ENCODE peak calls at places on chromosome 22, in six cellular contexts. One of them, this sample, is unnamed.
A peak's percentile ranks its signal among the peaks of the same experiment; 100 is the strongest.

GRCh38 chr22:36853407-36854099 is 7.3 kb upstream of the NCF4 start:
- DNase-seq in PC-3: peak; percentile 62
- DNase-seq in NCI-H774: peak; percentile 0
- DNase-seq in AG09309: no peak
- DNase-seq in stimulated activated CD8-positive, alpha-beta memory T cell treated with anti-CD3 and anti-CD28 coated beads, Interleukin-15, amount 100 ng/mL, for 4 hours: peak; percentile 71
- DNase-seq in fibroblast of the conjunctiva: no peak
- DNase-seq in this sample: no peak

GRCh38 chr22:47160781-47161520 is 398.5 kb downstream of the TBC1D22A start:
- DNase-seq in PC-3: no peak
- DNase-seq in NCI-H774: no peak
- DNase-seq in AG09309: no peak
- DNase-seq in stimulated activated CD8-positive, alpha-beta memory T cell treated with anti-CD3 and anti-CD28 coated beads, Interleukin-15, amount 100 ng/mL, for 4 hours: no peak
- DNase-seq in fibroblast of the conjunctiva: no peak
- DNase-seq in this sample: no peak

GRCh38 chr22:18978506-18978905 is 42.4 kb upstream of the PRODH start:
- DNase-seq in PC-3: no peak
- DNase-seq in NCI-H774: no peak
- DNase-seq in AG09309: no peak
- DNase-seq in stimulated activated CD8-positive, alpha-beta memory T cell treated with anti-CD3 and anti-CD28 coated beads, Interleukin-15, amount 100 ng/mL, for 4 hours: no peak
- DNase-seq in fibroblast of the conjunctiva: no peak
- DNase-seq in this sample: no peak

GRCh38 chr22:39727541-39727940 is 157.0 kb downstream of the CACNA1I start:
- DNase-seq in PC-3: peak; percentile 35
- DNase-seq in NCI-H774: no peak
- DNase-seq in AG09309: no peak
- DNase-seq in stimulated activated CD8-positive, alpha-beta memory T cell treated with anti-CD3 and anti-CD28 coated beads, Interleukin-15, amount 100 ng/mL, for 4 hours: no peak
- DNase-seq in fibroblast of the conjunctiva: no peak
- DNase-seq in this sample: no peak

GRCh38 chr22:42564699-42565098 is 10.9 kb downstream of the SERHL2 start:
- DNase-seq in PC-3: no peak
- DNase-seq in NCI-H774: no peak
- DNase-seq in AG09309: no peak
- DNase-seq in stimulated activated CD8-positive, alpha-beta memory T cell treated with anti-CD3 and anti-CD28 coated beads, Interleukin-15, amount 100 ng/mL, for 4 hours: no peak
- DNase-seq in fibroblast of the conjunctiva: no peak
- DNase-seq in this sample: no peak

GRCh38 chr22:23213581-23214341 is 33.5 kb downstream of the BCR start:
- DNase-seq in PC-3: no peak
- DNase-seq in NCI-H774: no peak
- DNase-seq in AG09309: no peak
- DNase-seq in stimulated activated CD8-positive, alpha-beta memory T cell treated with anti-CD3 and anti-CD28 coated beads, Interleukin-15, amount 100 ng/mL, for 4 hours: no peak
- DNase-seq in fibroblast of the conjunctiva: no peak
- DNase-seq in this sample: no peak

GRCh38 chr22:32994921-32995320 is 63.3 kb downstream of the SYN3 start:
- DNase-seq in PC-3: no peak
- DNase-seq in NCI-H774: no peak
- DNase-seq in AG09309: no peak
- DNase-seq in stimulated activated CD8-positive, alpha-beta memory T cell treated with anti-CD3 and anti-CD28 coated beads, Interleukin-15, amount 100 ng/mL, for 4 hours: no peak
- DNase-seq in fibroblast of the conjunctiva: no peak
- DNase-seq in this sample: no peak

GRCh38 chr22:37298748-37299495 is 16.6 kb downstream of the CYTH4 start:
- DNase-seq in PC-3: no peak
- DNase-seq in NCI-H774: no peak
- DNase-seq in AG09309: no peak
- DNase-seq in stimulated activated CD8-positive, alpha-beta memory T cell treated with anti-CD3 and anti-CD28 coated beads, Interleukin-15, amount 100 ng/mL, for 4 hours: no peak
- DNase-seq in fibroblast of the conjunctiva: no peak
- DNase-seq in this sample: no peak

GRCh38 chr22:20607157-20607907 is 99.9 kb downstream of the MED15 start:
- DNase-seq in PC-3: no peak
- DNase-seq in NCI-H774: no peak
- DNase-seq in AG09309: no peak
- DNase-seq in stimulated activated CD8-positive, alpha-beta memory T cell treated with anti-CD3 and anti-CD28 coated beads, Interleukin-15, amount 100 ng/mL, for 4 hours: no peak
- DNase-seq in fibroblast of the conjunctiva: no peak
- DNase-seq in this sample: no peak

GRCh38 chr22:39936523-39937145 is 23.6 kb upstream of the TMA7B start:
- DNase-seq in PC-3: no peak
- DNase-seq in NCI-H774: no peak
- DNase-seq in AG09309: no peak
- DNase-seq in stimulated activated CD8-positive, alpha-beta memory T cell treated with anti-CD3 and anti-CD28 coated beads, Interleukin-15, amount 100 ng/mL, for 4 hours: no peak
- DNase-seq in fibroblast of the conjunctiva: no peak
- DNase-seq in this sample: no peak

GRCh38 chr22:17920145-17920605 is 104.2 kb downstream of the MICAL3 start:
- DNase-seq in PC-3: no peak
- DNase-seq in NCI-H774: no peak
- DNase-seq in AG09309: no peak
- DNase-seq in stimulated activated CD8-positive, alpha-beta memory T cell treated with anti-CD3 and anti-CD28 coated beads, Interleukin-15, amount 100 ng/mL, for 4 hours: no peak
- DNase-seq in fibroblast of the conjunctiva: no peak
- DNase-seq in this sample: no peak

GRCh38 chr22:44823396-44823795 is 71.0 kb downstream of the ARHGAP8 start:
- DNase-seq in PC-3: no peak
- DNase-seq in NCI-H774: no peak
- DNase-seq in AG09309: no peak
- DNase-seq in stimulated activated CD8-positive, alpha-beta memory T cell treated with anti-CD3 and anti-CD28 coated beads, Interleukin-15, amount 100 ng/mL, for 4 hours: no peak
- DNase-seq in fibroblast of the conjunctiva: no peak
- DNase-seq in this sample: no peak

GRCh38 chr22:24137595-24137994 is 43.7 kb upstream of the SUSD2 start:
- DNase-seq in PC-3: no peak
- DNase-seq in NCI-H774: no peak
- DNase-seq in AG09309: no peak
- DNase-seq in stimulated activated CD8-positive, alpha-beta memory T cell treated with anti-CD3 and anti-CD28 coated beads, Interleukin-15, amount 100 ng/mL, for 4 hours: no peak
- DNase-seq in fibroblast of the conjunctiva: peak; percentile 55
- DNase-seq in this sample: no peak

GRCh38 chr22:46115388-46115678 is 35.0 kb upstream of the PPARA start:
- DNase-seq in PC-3: no peak
- DNase-seq in NCI-H774: no peak
- DNase-seq in AG09309: no peak
- DNase-seq in stimulated activated CD8-positive, alpha-beta memory T cell treated with anti-CD3 and anti-CD28 coated beads, Interleukin-15, amount 100 ng/mL, for 4 hours: no peak
- DNase-seq in fibroblast of the conjunctiva: no peak
- DNase-seq in this sample: no peak

GRCh38 chr22:31561238-31561887 is 65.0 kb downstream of the SFI1 start:
- DNase-seq in PC-3: peak; percentile 80
- DNase-seq in NCI-H774: peak; percentile 66
- DNase-seq in AG09309: no peak
- DNase-seq in stimulated activated CD8-positive, alpha-beta memory T cell treated with anti-CD3 and anti-CD28 coated beads, Interleukin-15, amount 100 ng/mL, for 4 hours: no peak
- DNase-seq in fibroblast of the conjunctiva: peak; percentile 70
- DNase-seq in this sample: peak; percentile 91

GRCh38 chr22:27997538-27997937 is 78.5 kb upstream of the PITPNB start:
- DNase-seq in PC-3: no peak
- DNase-seq in NCI-H774: no peak
- DNase-seq in AG09309: no peak
- DNase-seq in stimulated activated CD8-positive, alpha-beta memory T cell treated with anti-CD3 and anti-CD28 coated beads, Interleukin-15, amount 100 ng/mL, for 4 hours: no peak
- DNase-seq in fibroblast of the conjunctiva: no peak
- DNase-seq in this sample: no peak

GRCh38 chr22:46933526-46933925 is 171.1 kb downstream of the TBC1D22A start:
- DNase-seq in PC-3: no peak
- DNase-seq in NCI-H774: no peak
- DNase-seq in AG09309: no peak
- DNase-seq in stimulated activated CD8-positive, alpha-beta memory T cell treated with anti-CD3 and anti-CD28 coated beads, Interleukin-15, amount 100 ng/mL, for 4 hours: no peak
- DNase-seq in fibroblast of the conjunctiva: no peak
- DNase-seq in this sample: no peak

GRCh38 chr22:50683086-50683993 is 10.7 kb downstream of the SHANK3 start:
- DNase-seq in PC-3: no peak
- DNase-seq in NCI-H774: no peak
- DNase-seq in AG09309: no peak
- DNase-seq in stimulated activated CD8-positive, alpha-beta memory T cell treated with anti-CD3 and anti-CD28 coated beads, Interleukin-15, amount 100 ng/mL, for 4 hours: no peak
- DNase-seq in fibroblast of the conjunctiva: no peak
- DNase-seq in this sample: no peak

GRCh38 chr22:46001426-46002106 is 24.6 kb upstream of the WNT7B start:
- DNase-seq in PC-3: no peak
- DNase-seq in NCI-H774: peak; percentile 35
- DNase-seq in AG09309: no peak
- DNase-seq in stimulated activated CD8-positive, alpha-beta memory T cell treated with anti-CD3 and anti-CD28 coated beads, Interleukin-15, amount 100 ng/mL, for 4 hours: no peak
- DNase-seq in fibroblast of the conjunctiva: no peak
- DNase-seq in this sample: no peak

GRCh38 chr22:35887296-35887875 is 141.2 kb downstream of the RBFOX2 start:
- DNase-seq in PC-3: peak; percentile 14
- DNase-seq in NCI-H774: no peak
- DNase-seq in AG09309: no peak
- DNase-seq in stimulated activated CD8-positive, alpha-beta memory T cell treated with anti-CD3 and anti-CD28 coated beads, Interleukin-15, amount 100 ng/mL, for 4 hours: no peak
- DNase-seq in fibroblast of the conjunctiva: no peak
- DNase-seq in this sample: no peak

GRCh38 chr22:36081023-36081431 is 52.4 kb upstream of the RBFOX2 start:
- DNase-seq in PC-3: no peak
- DNase-seq in NCI-H774: no peak
- DNase-seq in AG09309: peak; percentile 96
- DNase-seq in stimulated activated CD8-positive, alpha-beta memory T cell treated with anti-CD3 and anti-CD28 coated beads, Interleukin-15, amount 100 ng/mL, for 4 hours: no peak
- DNase-seq in fibroblast of the conjunctiva: peak; percentile 88
- DNase-seq in this sample: no peak

GRCh38 chr22:19611590-19611989 is 87.4 kb upstream of the CLDN5 start:
- DNase-seq in PC-3: no peak
- DNase-seq in NCI-H774: no peak
- DNase-seq in AG09309: no peak
- DNase-seq in stimulated activated CD8-positive, alpha-beta memory T cell treated with anti-CD3 and anti-CD28 coated beads, Interleukin-15, amount 100 ng/mL, for 4 hours: no peak
- DNase-seq in fibroblast of the conjunctiva: no peak
- DNase-seq in this sample: no peak

GRCh38 chr22:41110968-41111367 is 18.6 kb downstream of the EP300 start:
- DNase-seq in PC-3: no peak
- DNase-seq in NCI-H774: no peak
- DNase-seq in AG09309: no peak
- DNase-seq in stimulated activated CD8-positive, alpha-beta memory T cell treated with anti-CD3 and anti-CD28 coated beads, Interleukin-15, amount 100 ng/mL, for 4 hours: no peak
- DNase-seq in fibroblast of the conjunctiva: no peak
- DNase-seq in this sample: no peak

GRCh38 chr22:48650323-48651035 is 1177.2 kb downstream of the BRD1 start:
- DNase-seq in PC-3: no peak
- DNase-seq in NCI-H774: no peak
- DNase-seq in AG09309: no peak
- DNase-seq in stimulated activated CD8-positive, alpha-beta memory T cell treated with anti-CD3 and anti-CD28 coated beads, Interleukin-15, amount 100 ng/mL, for 4 hours: no peak
- DNase-seq in fibroblast of the conjunctiva: no peak
- DNase-seq in this sample: no peak

GRCh38 chr22:32887293-32887692 is 85.8 kb downstream of the TIMP3 start:
- DNase-seq in PC-3: no peak
- DNase-seq in NCI-H774: no peak
- DNase-seq in AG09309: no peak
- DNase-seq in stimulated activated CD8-positive, alpha-beta memory T cell treated with anti-CD3 and anti-CD28 coated beads, Interleukin-15, amount 100 ng/mL, for 4 hours: no peak
- DNase-seq in fibroblast of the conjunctiva: no peak
- DNase-seq in this sample: no peak

GRCh38 chr22:26589367-26589844 is 526 bp downstream of the TPST2 start:
- DNase-seq in PC-3: peak; percentile 4
- DNase-seq in NCI-H774: no peak
- DNase-seq in AG09309: no peak
- DNase-seq in stimulated activated CD8-positive, alpha-beta memory T cell treated with anti-CD3 and anti-CD28 coated beads, Interleukin-15, amount 100 ng/mL, for 4 hours: no peak
- DNase-seq in fibroblast of the conjunctiva: no peak
- DNase-seq in this sample: no peak

GRCh38 chr22:31049815-31050420 is 31.2 kb upstream of the SMTN start:
- DNase-seq in PC-3: no peak
- DNase-seq in NCI-H774: no peak
- DNase-seq in AG09309: no peak
- DNase-seq in stimulated activated CD8-positive, alpha-beta memory T cell treated with anti-CD3 and anti-CD28 coated beads, Interleukin-15, amount 100 ng/mL, for 4 hours: no peak
- DNase-seq in fibroblast of the conjunctiva: no peak
- DNase-seq in this sample: no peak

GRCh38 chr22:25492950-25493790 is 71.3 kb upstream of the GRK3 start:
- DNase-seq in PC-3: no peak
- DNase-seq in NCI-H774: no peak
- DNase-seq in AG09309: no peak
- DNase-seq in stimulated activated CD8-positive, alpha-beta memory T cell treated with anti-CD3 and anti-CD28 coated beads, Interleukin-15, amount 100 ng/mL, for 4 hours: no peak
- DNase-seq in fibroblast of the conjunctiva: no peak
- DNase-seq in this sample: no peak

GRCh38 chr22:41215926-41216325 is 10.8 kb downstream of the L3MBTL2 start:
- DNase-seq in PC-3: no peak
- DNase-seq in NCI-H774: no peak
- DNase-seq in AG09309: no peak
- DNase-seq in stimulated activated CD8-positive, alpha-beta memory T cell treated with anti-CD3 and anti-CD28 coated beads, Interleukin-15, amount 100 ng/mL, for 4 hours: no peak
- DNase-seq in fibroblast of the conjunctiva: no peak
- DNase-seq in this sample: no peak